ENCODE peak calls at places on chromosomes 7 and 10, in seven cellular contexts. V is activated T-cell treated with anti-CD3 and anti-CD28 coated beads for 1 hour, G is left lung, E is BJ, L is stromal cell of bone marrow, Q is T-helper 9 cell, R is germinal center. S is an unnamed sample.

GRCh38 chr7:75823198-75823910 is 9.7 kb upstream of the CCL24 start:
- DNase-seq in G (no peak), Q (no peak), R (no peak), E (no peak), L (no peak), V (no peak), S (no peak)

GRCh38 chr10:129658673-129659072 is 191.6 kb downstream of the MGMT start:
- DNase-seq in G (no peak), R (peak), Q (no peak), L (no peak), V (no peak), E (no peak), S (no peak)

GRCh38 chr10:78529262-78529661 is 495.6 kb downstream of the RPS24 start:
- DNase-seq in Q (no peak), R (no peak), V (no peak), G (no peak), L (no peak), E (no peak), S (no peak)

GRCh38 chr10:77862595-77862994 is 64.0 kb downstream of the DLG5 start:
- DNase-seq in Q (no peak), R (no peak), V (no peak), E (no peak), L (no peak), G (no peak), S (no peak)

GRCh38 chr7:38822556-38822955 is 86.4 kb downstream of the VPS41 start:
- DNase-seq in Q (no peak), R (no peak), V (no peak), G (no peak), E (no peak), L (no peak), S (no peak)

GRCh38 chr10:68784476-68784875 is 42.9 kb upstream of the STOX1 start:
- DNase-seq in R (no peak), L (no peak), Q (no peak), E (no peak), G (no peak), V (no peak), S (no peak)

GRCh38 chr7:133535308-133535707 is 282.4 kb downstream of the EXOC4 start:
- DNase-seq in E (no peak), L (no peak), G (no peak), Q (no peak), V (no peak), R (no peak), S (no peak)

GRCh38 chr10:21078410-21079329 is 181.6 kb upstream of the NEBL start:
- DNase-seq in Q (no peak), V (no peak), G (peak), L (peak), E (no peak), R (peak), S (peak)

GRCh38 chr10:35511649-35512048 is 93.5 kb upstream of the GJD4 start:
- DNase-seq in E (no peak), L (no peak), R (no peak), Q (no peak), V (no peak), G (no peak), S (no peak)

GRCh38 chr10:117796394-117796793 is 250.3 kb downstream of the RAB11FIP2 start:
- DNase-seq in V (no peak), L (no peak), R (no peak), E (peak), Q (no peak), G (no peak), S (no peak)

GRCh38 chr7:92179393-92179924 is 517 bp upstream of the LRRD1 start:
- DNase-seq in E (no peak), G (no peak), Q (no peak), R (peak), V (no peak), L (no peak), S (no peak)

GRCh38 chr7:41437257-41438196 is 265.4 kb downstream of the INHBA start:
- DNase-seq in V (no peak), G (no peak), R (no peak), Q (no peak), L (no peak), E (no peak), S (no peak)

GRCh38 chr7:144848078-144848477 is 12.2 kb upstream of the TPK1 start:
- DNase-seq in Q (no peak), R (no peak), E (no peak), G (no peak), V (no peak), L (no peak), S (no peak)

GRCh38 chr10:97827778-97828291 is 21.8 kb upstream of the GOLGA7B start:
- DNase-seq in R (no peak), V (no peak), Q (no peak), E (no peak), G (no peak), L (no peak), S (no peak)

GRCh38 chr7:1919539-1920265 is 249.6 kb downstream of the ELFN1 start:
- DNase-seq in L (no peak), R (no peak), Q (no peak), E (no peak), G (peak), V (no peak), S (peak)

GRCh38 chr7:27767374-27767773 is 27.4 kb downstream of the TAX1BP1 start:
- DNase-seq in G (no peak), Q (no peak), R (no peak), V (no peak), L (no peak), E (no peak), S (no peak)

GRCh38 chr10:69994262-69994661 is 58.4 kb upstream of the MACROH2A2 start:
- DNase-seq in Q (no peak), E (no peak), R (peak), G (peak), L (peak), V (no peak), S (no peak)

GRCh38 chr10:123783296-123783695 is 108.3 kb downstream of the CPXM2 start:
- DNase-seq in G (no peak), V (no peak), L (no peak), E (no peak), R (no peak), Q (no peak), S (no peak)

GRCh38 chr7:49483142-49483541 is 290.3 kb upstream of the VWC2 start:
- DNase-seq in Q (no peak), G (no peak), R (no peak), V (no peak), E (no peak), L (no peak), S (no peak)

GRCh38 chr7:22633954-22634474 is 93.0 kb upstream of the IL6 start:
- DNase-seq in E (no peak), G (no peak), Q (no peak), R (no peak), L (no peak), V (no peak), S (no peak)

GRCh38 chr10:86711957-86712708 is 43.8 kb downstream of the LDB3 start:
- DNase-seq in L (no peak), G (peak), R (peak), Q (no peak), V (no peak), E (no peak), S (no peak)

GRCh38 chr7:7686806-7687205 is 31.6 kb downstream of the RPA3 start:
- DNase-seq in V (no peak), R (no peak), L (no peak), G (no peak), E (no peak), Q (no peak), S (no peak)

GRCh38 chr7:23598321-23598720 is 1.1 kb downstream of the CCDC126 start:
- DNase-seq in G (no peak), L (no peak), Q (no peak), R (no peak), V (no peak), E (no peak), S (no peak)

GRCh38 chr7:154743211-154743610 is 259.7 kb downstream of the PAXIP1 start:
- DNase-seq in Q (no peak), R (no peak), L (no peak), G (no peak), E (no peak), V (no peak), S (no peak)

GRCh38 chr7:68694656-68695055 is 903.6 kb upstream of the AUTS2 start:
- DNase-seq in L (no peak), Q (no peak), G (no peak), V (no peak), E (no peak), R (no peak), S (no peak)

GRCh38 chr7:36224916-36225858 is 72.1 kb downstream of the EEPD1 start:
- DNase-seq in G (no peak), Q (no peak), E (no peak), V (no peak), R (no peak), L (no peak), S (no peak)

GRCh38 chr10:98586096-98586495 is 139.4 kb upstream of the HPS1 start:
- DNase-seq in R (no peak), Q (no peak), V (no peak), L (no peak), G (no peak), E (no peak), S (no peak)

GRCh38 chr10:13773043-13773442 is 186.3 kb downstream of the PRPF18 start:
- DNase-seq in V (no peak), L (no peak), R (no peak), Q (no peak), G (no peak), E (no peak), S (no peak)

GRCh38 chr7:66952343-66953043 is 31.5 kb downstream of the TMEM248 start:
- DNase-seq in R (peak), L (no peak), G (no peak), Q (no peak), E (no peak), V (no peak), S (peak)

GRCh38 chr10:62993121-62993520 is 140.0 kb upstream of the NRBF2 start:
- DNase-seq in Q (no peak), E (no peak), R (no peak), L (no peak), G (no peak), V (no peak), S (no peak)

GRCh38 chr10:92735938-92736337 is 46.2 kb downstream of the HHEX start:
- DNase-seq in E (no peak), G (no peak), Q (no peak), V (no peak), R (no peak), L (no peak), S (no peak)

GRCh38 chr7:17930546-17930945 is 9.7 kb downstream of the SNX13 start:
- DNase-seq in L (no peak), G (no peak), Q (no peak), R (no peak), E (no peak), V (no peak), S (no peak)

GRCh38 chr10:6204063-6204340 is 1.3 kb downstream of the PFKFB3 start:
- DNase-seq in V (peak), G (peak), L (no peak), E (no peak), Q (peak), R (peak), S (no peak)

GRCh38 chr7:156614434-156615264 is 25.9 kb upstream of the RNF32 start:
- DNase-seq in Q (no peak), L (no peak), R (no peak), V (no peak), G (no peak), E (no peak), S (no peak)

GRCh38 chr10:93034426-93034825 is 26.2 kb upstream of the CYP26C1 start:
- DNase-seq in G (no peak), L (no peak), Q (no peak), E (no peak), R (no peak), V (no peak), S (no peak)

GRCh38 chr7:130492519-130493274 is 812 bp downstream of the MEST start:
- DNase-seq in G (no peak), V (no peak), L (no peak), R (no peak), Q (no peak), E (no peak), S (no peak)

GRCh38 chr7:5213286-5213645 is 23.2 kb downstream of the WIPI2 start:
- DNase-seq in V (no peak), Q (no peak), R (no peak), G (peak), E (no peak), L (no peak), S (no peak)

GRCh38 chr7:24381919-24382505 is 98.0 kb downstream of the NPY start:
- DNase-seq in E (no peak), Q (no peak), L (no peak), V (no peak), R (peak), G (no peak), S (no peak)

GRCh38 chr7:20330797-20331230 is at the start of gene ITGB8:
- DNase-seq in Q (no peak), L (no peak), G (peak), E (no peak), R (peak), V (no peak), S (no peak)